ENCODE peak calls at places on chromosomes 12 and 14, in four cellular contexts. One of them, this sample, is unnamed.

GRCh38 chr12:95815635-95816212 is 25.2 kb upstream of the NTN4 start:
- DNase-seq in fibroblast of the aortic adventitia: peak
- DNase-seq in AG04450: no peak
- DNase-seq in coronary artery: no peak
- DNase-seq in this sample: peak

GRCh38 chr14:51327376-51327775 is 87.3 kb downstream of the TMX1 start:
- DNase-seq in fibroblast of the aortic adventitia: peak
- DNase-seq in AG04450: no peak
- DNase-seq in coronary artery: no peak
- DNase-seq in this sample: no peak

GRCh38 chr14:67393689-67394088 is 18.3 kb downstream of the PLEK2 start:
- DNase-seq in fibroblast of the aortic adventitia: no peak
- DNase-seq in AG04450: no peak
- DNase-seq in coronary artery: no peak
- DNase-seq in this sample: no peak

GRCh38 chr14:34324363-34324795 is 137.7 kb downstream of the SPTSSA start:
- DNase-seq in fibroblast of the aortic adventitia: peak
- DNase-seq in AG04450: peak
- DNase-seq in coronary artery: no peak
- DNase-seq in this sample: peak

GRCh38 chr12:69024413-69024812 is 91.4 kb upstream of the CPM start:
- DNase-seq in fibroblast of the aortic adventitia: peak
- DNase-seq in AG04450: no peak
- DNase-seq in coronary artery: no peak
- DNase-seq in this sample: no peak

GRCh38 chr12:1347294-1347693 is 247.1 kb downstream of the FBXL14 start:
- DNase-seq in fibroblast of the aortic adventitia: no peak
- DNase-seq in AG04450: no peak
- DNase-seq in coronary artery: no peak
- DNase-seq in this sample: no peak

GRCh38 chr12:132719954-132720324 is 9.3 kb downstream of the PGAM5 start:
- DNase-seq in fibroblast of the aortic adventitia: no peak
- DNase-seq in AG04450: no peak
- DNase-seq in coronary artery: no peak
- DNase-seq in this sample: no peak

GRCh38 chr12:63911336-63911735 is 66.8 kb downstream of the SRGAP1 start:
- DNase-seq in fibroblast of the aortic adventitia: no peak
- DNase-seq in AG04450: no peak
- DNase-seq in coronary artery: no peak
- DNase-seq in this sample: no peak

GRCh38 chr14:105205718-105206208 is 24.7 kb upstream of the NUDT14 start:
- DNase-seq in fibroblast of the aortic adventitia: no peak
- DNase-seq in AG04450: no peak
- DNase-seq in coronary artery: no peak
- DNase-seq in this sample: no peak

GRCh38 chr12:27901959-27902358 is 70.6 kb downstream of the PTHLH start:
- DNase-seq in fibroblast of the aortic adventitia: peak
- DNase-seq in AG04450: no peak
- DNase-seq in coronary artery: no peak
- DNase-seq in this sample: no peak

GRCh38 chr12:2011641-2012607 is 7.7 kb upstream of the DCP1B start:
- DNase-seq in fibroblast of the aortic adventitia: no peak
- DNase-seq in AG04450: no peak
- DNase-seq in coronary artery: no peak
- DNase-seq in this sample: no peak

GRCh38 chr12:19675361-19675760 is 236.1 kb downstream of the AEBP2 start:
- DNase-seq in fibroblast of the aortic adventitia: no peak
- DNase-seq in AG04450: no peak
- DNase-seq in coronary artery: no peak
- DNase-seq in this sample: peak

GRCh38 chr12:67698711-67699603 is 50.4 kb downstream of the DYRK2 start:
- DNase-seq in fibroblast of the aortic adventitia: peak
- DNase-seq in AG04450: no peak
- DNase-seq in coronary artery: no peak
- DNase-seq in this sample: peak

GRCh38 chr14:91154851-91155625 is 41.2 kb downstream of the DGLUCY start:
- DNase-seq in fibroblast of the aortic adventitia: peak
- DNase-seq in AG04450: peak
- DNase-seq in coronary artery: no peak
- DNase-seq in this sample: no peak

GRCh38 chr14:56120091-56120632 is 2.0 kb downstream of the PELI2 start:
- DNase-seq in fibroblast of the aortic adventitia: peak
- DNase-seq in AG04450: no peak
- DNase-seq in coronary artery: no peak
- DNase-seq in this sample: no peak

GRCh38 chr14:23406244-23406643 is 1.8 kb downstream of the MYH6 start:
- DNase-seq in fibroblast of the aortic adventitia: no peak
- DNase-seq in AG04450: no peak
- DNase-seq in coronary artery: no peak
- DNase-seq in this sample: peak

GRCh38 chr12:2682301-2683282 is 112.2 kb upstream of the FKBP4 start:
- DNase-seq in fibroblast of the aortic adventitia: peak
- DNase-seq in AG04450: peak
- DNase-seq in coronary artery: peak
- DNase-seq in this sample: peak

GRCh38 chr12:117986705-117987469 is 18.1 kb upstream of the KSR2 start:
- DNase-seq in fibroblast of the aortic adventitia: peak
- DNase-seq in AG04450: no peak
- DNase-seq in coronary artery: no peak
- DNase-seq in this sample: no peak
- H3K4me3 ChIP-seq in fibroblast of the aortic adventitia: no peak
- H3K4me3 ChIP-seq in AG04450: no peak
- H3K4me3 ChIP-seq in coronary artery: no peak
- H3K4me3 ChIP-seq in this sample: no peak

DNA sequence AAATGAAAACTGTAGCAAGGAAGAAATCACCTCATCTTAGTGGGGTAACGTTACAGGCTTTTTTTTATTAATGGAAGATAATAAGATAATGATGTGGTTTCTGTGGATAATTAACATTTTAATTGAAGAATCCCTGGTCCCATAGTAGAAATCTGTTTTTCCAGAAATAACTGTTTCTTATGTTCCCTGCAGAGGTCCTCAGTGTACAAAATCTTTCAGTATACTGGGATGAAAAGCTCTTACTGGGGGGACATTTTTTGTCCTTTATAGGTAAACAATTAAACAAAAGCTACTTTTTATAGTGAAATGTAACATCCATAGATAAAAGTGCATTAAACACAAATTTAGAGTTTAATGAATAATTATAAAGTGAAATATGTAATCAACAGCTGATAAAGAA is 312.2 kb downstream of the ATXN7L3B start:
- DNase-seq in fibroblast of the aortic adventitia: peak
- DNase-seq in AG04450: no peak
- DNase-seq in coronary artery: no peak
- DNase-seq in this sample: no peak
- TF ChIP-seq CTCF in fibroblast of the aortic adventitia: no peak
- TF ChIP-seq CTCF in AG04450: peak
- TF ChIP-seq CTCF in coronary artery: no peak
- TF ChIP-seq CTCF in this sample: peak

GRCh38 chr14:64500088-64500487 is 3.5 kb downstream of the ZBTB25 start:
- DNase-seq in fibroblast of the aortic adventitia: peak
- DNase-seq in AG04450: no peak
- DNase-seq in coronary artery: no peak
- DNase-seq in this sample: no peak
- H3K4me3 ChIP-seq in fibroblast of the aortic adventitia: no peak
- H3K4me3 ChIP-seq in AG04450: no peak
- H3K4me3 ChIP-seq in coronary artery: no peak
- H3K4me3 ChIP-seq in this sample: peak

GRCh38 chr12:30753233-30753632 is 1.5 kb downstream of the CAPRIN2 start:
- DNase-seq in fibroblast of the aortic adventitia: peak
- DNase-seq in AG04450: no peak
- DNase-seq in coronary artery: no peak
- DNase-seq in this sample: peak
- TF ChIP-seq CTCF in fibroblast of the aortic adventitia: peak
- TF ChIP-seq CTCF in AG04450: peak
- TF ChIP-seq CTCF in coronary artery: no peak
- TF ChIP-seq CTCF in this sample: no peak

GRCh38 chr14:31950760-31951637 is 126.1 kb upstream of the ARHGAP5 start:
- DNase-seq in fibroblast of the aortic adventitia: peak
- DNase-seq in AG04450: no peak
- DNase-seq in coronary artery: no peak
- DNase-seq in this sample: no peak
- H3K4me3 ChIP-seq in fibroblast of the aortic adventitia: no peak
- H3K4me3 ChIP-seq in AG04450: no peak
- H3K4me3 ChIP-seq in coronary artery: no peak
- H3K4me3 ChIP-seq in this sample: no peak

GRCh38 chr14:29926701-29927595 is 699 bp downstream of the PRKD1 start:
- DNase-seq in fibroblast of the aortic adventitia: peak
- DNase-seq in AG04450: no peak
- DNase-seq in coronary artery: peak
- DNase-seq in this sample: no peak
- TF ChIP-seq CTCF in fibroblast of the aortic adventitia: no peak
- TF ChIP-seq CTCF in AG04450: no peak
- TF ChIP-seq CTCF in coronary artery: no peak
- TF ChIP-seq CTCF in this sample: no peak

DNA sequence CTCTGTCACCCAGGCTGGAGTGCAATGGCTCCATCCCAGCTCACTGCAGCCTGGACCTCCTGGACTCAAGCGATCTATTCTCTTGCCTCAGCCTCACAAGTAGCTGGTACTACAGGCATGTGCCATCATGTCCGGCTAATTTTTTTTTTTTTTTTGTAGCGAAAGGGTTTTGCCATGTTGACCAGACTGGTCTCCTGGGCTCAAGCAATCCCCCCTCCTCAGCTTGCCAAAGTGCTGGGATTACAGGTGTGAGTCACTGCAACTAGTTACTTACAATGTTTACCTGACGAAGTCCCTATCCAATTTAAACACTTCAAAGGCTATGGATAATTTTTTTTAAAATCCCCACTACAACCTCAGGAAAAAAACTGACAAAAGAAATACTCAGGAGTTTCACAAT is 1.8 kb downstream of the KRR1 start:
- DNase-seq in fibroblast of the aortic adventitia: no peak
- DNase-seq in AG04450: no peak
- DNase-seq in coronary artery: no peak
- DNase-seq in this sample: no peak
- H3K4me3 ChIP-seq in fibroblast of the aortic adventitia: no peak
- H3K4me3 ChIP-seq in AG04450: peak
- H3K4me3 ChIP-seq in coronary artery: no peak
- H3K4me3 ChIP-seq in this sample: peak

GRCh38 chr12:103705098-103705497 is 118.0 kb downstream of the STAB2 start:
- DNase-seq in fibroblast of the aortic adventitia: no peak
- DNase-seq in AG04450: no peak
- DNase-seq in coronary artery: no peak
- DNase-seq in this sample: no peak

DNA sequence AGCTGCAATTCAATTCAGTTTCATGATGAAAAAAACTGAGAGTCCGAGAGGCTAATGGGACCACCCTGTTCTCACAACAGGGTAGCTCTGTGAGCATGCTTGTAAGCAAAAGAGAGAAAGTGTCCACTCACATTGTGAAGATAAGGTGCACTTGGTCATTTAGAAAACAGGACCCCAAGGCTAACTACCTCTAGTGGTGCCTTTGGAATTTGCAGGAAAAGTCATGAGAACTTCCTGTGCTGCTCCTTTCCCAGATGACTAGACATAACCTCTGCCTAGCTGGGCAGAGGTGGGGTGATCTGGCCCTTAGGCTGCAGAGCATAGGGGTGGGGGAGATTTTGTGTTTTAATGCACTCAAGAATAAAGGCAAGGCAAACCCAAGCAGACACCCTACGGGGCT is 118.9 kb downstream of the STAB2 start:
- DNase-seq in fibroblast of the aortic adventitia: no peak
- DNase-seq in AG04450: no peak
- DNase-seq in coronary artery: no peak
- DNase-seq in this sample: no peak
- TF ChIP-seq CTCF in fibroblast of the aortic adventitia: peak
- TF ChIP-seq CTCF in AG04450: no peak
- TF ChIP-seq CTCF in coronary artery: no peak
- TF ChIP-seq CTCF in this sample: no peak

GRCh38 chr12:11927311-11927935 is 143.3 kb upstream of the BCL2L14 start:
- DNase-seq in fibroblast of the aortic adventitia: peak
- DNase-seq in AG04450: no peak
- DNase-seq in coronary artery: no peak
- DNase-seq in this sample: no peak

DNA sequence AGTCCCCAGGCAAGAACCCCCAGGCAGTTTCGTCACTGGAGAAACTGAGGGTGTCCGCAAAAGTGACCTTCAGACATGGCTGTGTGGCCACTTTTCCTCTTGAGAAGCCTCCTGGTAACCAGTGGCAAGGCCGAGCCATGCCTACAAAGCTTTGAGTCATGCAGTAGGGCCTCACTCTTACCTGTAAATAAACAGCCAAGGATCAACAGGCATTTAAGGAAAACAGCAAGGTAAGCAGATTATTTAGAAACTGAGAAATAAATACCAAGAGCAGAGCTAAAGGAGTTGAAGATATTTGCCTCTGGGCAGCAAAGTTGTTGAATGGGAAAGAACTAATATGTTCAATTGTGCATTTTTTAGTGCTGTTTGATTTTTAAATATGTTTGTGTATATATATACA is 141.0 kb upstream of the BCL2L14 start:
- DNase-seq in fibroblast of the aortic adventitia: no peak
- DNase-seq in AG04450: no peak
- DNase-seq in coronary artery: no peak
- DNase-seq in this sample: no peak
- H3K4me3 ChIP-seq in fibroblast of the aortic adventitia: no peak
- H3K4me3 ChIP-seq in AG04450: no peak
- H3K4me3 ChIP-seq in coronary artery: no peak
- H3K4me3 ChIP-seq in this sample: no peak